ENCODE peak calls at places on chromosomes 3 and 15, in eight cellular contexts. S, M, D, J, H, Q, Z and B are unnamed samples.

GRCh38 chr3:127115691-127116351 is 77.1 kb upstream of the PRR23E start:
- DNase-seq in S (no peak), M (no peak), D (no peak), J (no peak), H (no peak), Q (no peak), Z (no peak), B (no peak)

GRCh38 chr3:151016421-151016820 is 43.9 kb upstream of the CLRN1 start:
- DNase-seq in S (no peak), M (no peak), D (no peak), J (no peak), H (peak; percentile 64), Q (no peak), Z (no peak), B (no peak)

GRCh38 chr3:155065537-155065936 is 14.6 kb upstream of the MME start:
- DNase-seq in S (no peak), M (no peak), D (peak; percentile 91), J (no peak), H (peak; percentile 84), Q (no peak), Z (no peak), B (no peak)

GRCh38 chr15:100758554-100758953 is 121.1 kb upstream of the ALDH1A3 start:
- DNase-seq in S (no peak), M (no peak), D (no peak), J (no peak), H (no peak), Q (no peak), Z (no peak), B (no peak)

GRCh38 chr3:195255176-195255500 is 15.8 kb downstream of the XXYLT1 start:
- DNase-seq in S (no peak), M (no peak), D (no peak), J (no peak), H (no peak), Q (no peak), Z (no peak), B (no peak)

GRCh38 chr15:44340410-44340809 is 51.9 kb downstream of the GOLM2 start:
- DNase-seq in S (no peak), M (no peak), D (peak; percentile 39), J (no peak), H (peak; percentile 76), Q (no peak), Z (no peak), B (no peak)

GRCh38 chr15:66673410-66674322 is 28.4 kb upstream of the SMAD6 start:
- DNase-seq in S (peak; percentile 27), M (no peak), D (no peak), J (no peak), H (no peak), Q (no peak), Z (no peak), B (no peak)

GRCh38 chr3:169053427-169053826 is 610.1 kb downstream of the MECOM start:
- DNase-seq in S (no peak), M (no peak), D (no peak), J (no peak), H (no peak), Q (no peak), Z (no peak), B (no peak)

GRCh38 chr15:64877435-64877834 is 34.3 kb upstream of the ANKDD1A start:
- DNase-seq in S (peak; percentile 80), M (no peak), D (no peak), J (no peak), H (no peak), Q (no peak), Z (no peak), B (no peak)

GRCh38 chr3:143573904-143574303 is 274.4 kb downstream of the SLC9A9 start:
- DNase-seq in S (no peak), M (no peak), D (no peak), J (no peak), H (no peak), Q (no peak), Z (no peak), B (no peak)

GRCh38 chr3:126540946-126541627 is 17.1 kb downstream of the CHST13 start:
- DNase-seq in S (no peak), M (no peak), D (no peak), J (no peak), H (no peak), Q (no peak), Z (no peak), B (no peak)

GRCh38 chr15:89127054-89127702 is 38.9 kb downstream of the ABHD2 start:
- DNase-seq in S (peak; percentile 24), M (no peak), D (peak; percentile 62), J (no peak), H (no peak), Q (no peak), Z (no peak), B (no peak)

GRCh38 chr15:40381818-40382529 is 547 bp upstream of the KNSTRN start:
- DNase-seq in S (no peak), M (no peak), D (no peak), J (no peak), H (no peak), Q (no peak), Z (no peak), B (no peak)

GRCh38 chr3:11116336-11117059 is 37.8 kb upstream of the HRH1 start:
- DNase-seq in S (no peak), M (no peak), D (peak; percentile 15), J (no peak), H (no peak), Q (no peak), Z (no peak), B (no peak)

GRCh38 chr15:67822537-67823370 is 2.6 kb upstream of the SKOR1 start:
- DNase-seq in S (no peak), M (no peak), D (no peak), J (no peak), H (no peak), Q (no peak), Z (no peak), B (no peak)

GRCh38 chr3:193593666-193594025 is 638 bp downstream of the OPA1 start:
- DNase-seq in S (no peak), M (peak; percentile 35), D (peak; percentile 34), J (no peak), H (peak; percentile 11), Q (no peak), Z (peak; percentile 14), B (peak; percentile 14)

GRCh38 chr3:124409650-124410275 is 320.5 kb upstream of the UMPS start:
- DNase-seq in S (no peak), M (no peak), D (peak; percentile 88), J (no peak), H (peak; percentile 12), Q (no peak), Z (no peak), B (no peak)

GRCh38 chr3:67940200-67940952 is 286.0 kb upstream of the SUCLG2 start:
- DNase-seq in S (peak; percentile 37), M (no peak), D (no peak), J (no peak), H (no peak), Q (no peak), Z (no peak), B (no peak)

GRCh38 chr3:194285859-194286197 is 65.3 kb downstream of the CPN2 start:
- DNase-seq in S (no peak), M (no peak), D (no peak), J (no peak), H (peak; percentile 47), Q (no peak), Z (no peak), B (no peak)

GRCh38 chr3:67291287-67292252 is 293.5 kb downstream of the KBTBD8 start:
- DNase-seq in S (no peak), M (no peak), D (no peak), J (no peak), H (no peak), Q (no peak), Z (no peak), B (no peak)

GRCh38 chr15:66865622-66866611 is 163.9 kb downstream of the SMAD6 start:
- DNase-seq in S (no peak), M (no peak), D (no peak), J (no peak), H (no peak), Q (no peak), Z (no peak), B (no peak)

GRCh38 chr3:83393276-83393675 is 1565.5 kb upstream of the CADM2 start:
- DNase-seq in S (no peak), M (no peak), D (no peak), J (no peak), H (no peak), Q (no peak), Z (no peak), B (no peak)

GRCh38 chr3:196096382-196096953 is 14.6 kb upstream of the TFRC start:
- DNase-seq in S (peak; percentile 20), M (no peak), D (no peak), J (no peak), H (peak; percentile 4), Q (no peak), Z (no peak), B (no peak)

GRCh38 chr3:123818921-123819429 is 65.2 kb downstream of the MYLK start:
- DNase-seq in S (no peak), M (no peak), D (peak; percentile 97), J (no peak), H (peak; percentile 60), Q (no peak), Z (no peak), B (no peak)

GRCh38 chr3:120013481-120013880 is 80.8 kb downstream of the GSK3B start:
- DNase-seq in S (no peak), M (no peak), D (no peak), J (no peak), H (no peak), Q (no peak), Z (no peak), B (no peak)